ENCODE peak calls at places on chromosomes 4 and X, in four cellular contexts. T, L, Q and D are unnamed samples.

GRCh38 chrX:123607270-123607669 is 125.6 kb downstream of the THOC2 start:
- DNase-seq in T (no peak), L (no peak), Q (no peak), D (no peak)

GRCh38 chrX:119989905-119990408 is 46.4 kb upstream of the NKAP start:
- DNase-seq in T (no peak), L (no peak), Q (no peak), D (peak; percentile 22)

GRCh38 chr4:124631760-124632159 is 80.8 kb downstream of the ANKRD50 start:
- DNase-seq in T (peak; percentile 96), L (no peak), Q (no peak), D (no peak)

GRCh38 chr4:64539234-64539849 is 130.1 kb upstream of the TECRL start:
- DNase-seq in T (peak; percentile 16), L (peak; percentile 50), Q (peak; percentile 13), D (peak; percentile 78)

GRCh38 chr4:103097112-103097511 is 2.5 kb downstream of the BDH2 start:
- DNase-seq in T (no peak), L (no peak), Q (no peak), D (no peak)

GRCh38 chrX:104136241-104137019 is 20.4 kb downstream of the SLC25A53 start:
- DNase-seq in T (peak; percentile 63), L (peak; percentile 62), Q (peak; percentile 35), D (peak; percentile 86)

GRCh38 chr4:2799971-2800690 is 7.2 kb downstream of the SH3BP2 start:
- DNase-seq in T (no peak), L (no peak), Q (no peak), D (no peak)

GRCh38 chr4:31995943-31996901 is 1276.1 kb downstream of the PCDH7 start:
- DNase-seq in T (no peak), L (no peak), Q (no peak), D (peak; percentile 68)

GRCh38 chrX:7972586-7972985 is 45.4 kb upstream of the PNPLA4 start:
- DNase-seq in T (no peak), L (no peak), Q (no peak), D (no peak)

GRCh38 chr4:82903737-82904136 is 3.2 kb downstream of the THAP9 start:
- DNase-seq in T (no peak), L (no peak), Q (no peak), D (no peak)
- H2AFZ ChIP-seq in T (no peak overlapping the region), L (no peak overlapping the region), Q (no peak overlapping the region), D (no peak overlapping the region)

DNA sequence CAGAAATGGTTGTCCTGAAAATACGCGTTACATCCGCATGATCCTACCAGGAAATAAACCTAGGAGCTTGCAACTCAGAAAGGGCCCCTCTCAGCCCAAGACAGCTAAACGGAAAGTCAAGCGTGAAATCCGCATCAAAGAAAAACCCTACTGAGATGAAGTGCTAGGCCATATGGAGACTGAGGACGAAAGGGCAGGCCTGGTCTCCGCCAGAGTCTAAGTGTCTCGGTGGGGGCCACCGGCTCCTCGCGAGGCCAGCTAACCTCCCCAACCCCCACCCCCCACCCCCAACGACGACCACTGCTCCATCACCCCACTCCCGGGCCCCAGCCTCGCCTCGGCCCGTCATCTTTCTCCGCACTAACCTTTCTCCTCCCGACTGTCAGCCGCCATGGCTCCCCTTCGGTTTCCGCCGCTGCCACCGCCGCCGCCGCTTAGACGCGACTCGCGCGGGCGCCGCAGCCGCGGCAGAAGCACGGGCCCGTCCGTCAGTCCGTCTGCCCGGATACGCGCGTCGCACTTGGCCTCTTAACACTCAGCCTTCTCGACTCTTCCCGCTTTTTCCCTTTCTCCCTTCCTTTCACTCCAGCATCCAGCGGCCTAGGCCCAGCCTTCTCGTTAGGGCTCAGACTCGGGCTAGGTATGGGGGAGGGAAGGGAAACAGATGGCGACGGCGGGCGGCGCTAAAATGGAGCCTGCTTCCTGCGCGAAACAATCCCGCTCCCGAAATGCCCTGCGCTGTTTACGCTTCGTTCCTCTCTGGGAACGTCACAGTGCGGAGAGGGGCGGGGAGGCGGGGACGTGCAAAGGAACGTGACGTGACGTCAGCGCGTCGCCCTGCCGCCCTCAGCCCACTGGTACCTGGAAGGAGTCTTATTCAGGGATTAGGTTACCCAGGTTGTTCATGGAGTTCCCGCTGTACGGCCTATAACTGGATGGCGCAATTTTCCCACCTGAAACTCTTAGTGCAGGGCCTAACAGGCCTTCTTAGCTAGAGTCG is at the start of gene YTHDC1:
- DNase-seq in T (peak; percentile 91), L (peak; percentile 92), Q (peak; percentile 81), D (peak; percentile 99)
- TF ChIP-seq REST in T (no peak), L (no peak), Q (no peak), D (peak; percentile 23)

GRCh38 chr4:82562553-82562854 is 716 bp upstream of the TMEM150C start:
- DNase-seq in T (no peak), L (no peak), Q (no peak), D (peak; percentile 38)
- H2AFZ ChIP-seq in T (peak overlapping the region; percentile 92), L (peak overlapping the region; percentile 77), Q (no peak overlapping the region), D (peak overlapping the region; percentile 99)

GRCh38 chr4:76354517-76355473 is 48.3 kb downstream of the STBD1 start:
- DNase-seq in T (no peak), L (no peak), Q (no peak), D (no peak)
- TF ChIP-seq REST in T (no peak), L (no peak), Q (no peak), D (no peak)

DNA sequence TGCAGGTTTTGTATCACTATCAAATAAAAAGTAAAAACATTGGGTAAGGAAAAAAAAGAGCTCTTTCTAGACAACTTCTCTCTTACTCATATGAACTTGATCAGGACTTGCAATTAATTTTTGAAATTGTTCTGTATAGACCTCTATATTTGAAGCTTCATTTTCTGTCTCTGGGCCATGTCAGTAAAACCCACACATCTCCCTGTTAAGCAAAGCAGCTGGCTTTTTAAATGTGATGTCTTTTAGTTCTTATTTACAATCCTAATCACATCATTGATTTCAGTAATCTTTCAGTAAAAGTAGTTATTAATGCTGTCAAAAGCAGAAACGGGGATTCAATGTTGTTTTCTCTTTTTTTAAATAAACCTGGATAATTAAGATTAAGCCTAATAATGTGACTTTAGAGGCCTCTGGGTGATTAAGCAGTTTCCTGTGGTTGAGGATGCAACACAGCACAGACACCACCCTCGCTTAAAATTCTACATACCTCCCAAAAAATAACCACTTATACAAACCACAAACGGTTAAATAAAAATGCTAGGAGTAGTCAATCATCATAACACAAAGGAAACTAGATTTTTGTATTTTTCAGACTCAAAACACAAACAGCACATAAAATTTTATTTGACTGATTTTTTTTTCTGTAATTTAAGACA is 5.2 kb upstream of the PCDH10 start:
- DNase-seq in T (no peak), L (no peak), Q (no peak), D (no peak)
- H2AFZ ChIP-seq in T (no peak overlapping the region), L (no peak overlapping the region), Q (no peak overlapping the region), D (no peak overlapping the region)

GRCh38 chr4:54400802-54401201 is 171.7 kb downstream of the PDGFRA start:
- DNase-seq in T (no peak), L (no peak), Q (no peak), D (no peak)
- TF ChIP-seq REST in T (no peak), L (no peak), Q (no peak), D (no peak)

GRCh38 chr4:118981171-118981838 is 92.7 kb downstream of the SYNPO2 start:
- DNase-seq in T (no peak), L (no peak), Q (no peak), D (peak; percentile 14)

GRCh38 chr4:118979712-118980111 is 91.1 kb downstream of the SYNPO2 start:
- DNase-seq in T (no peak), L (no peak), Q (no peak), D (no peak)

GRCh38 chr4:118981839-118982381 is 93.3 kb downstream of the SYNPO2 start:
- DNase-seq in T (peak; percentile 55), L (peak; percentile 73), Q (no peak), D (peak; percentile 82)

GRCh38 chr4:118985170-118986000 is 96.7 kb downstream of the SYNPO2 start:
- DNase-seq in T (no peak), L (no peak), Q (no peak), D (no peak)

GRCh38 chr4:118983293-118983692 is 94.6 kb downstream of the SYNPO2 start:
- DNase-seq in T (no peak), L (no peak), Q (no peak), D (no peak)
- H2AFZ ChIP-seq in T (no peak overlapping the region), L (no peak overlapping the region), Q (no peak overlapping the region), D (no peak overlapping the region)

DNA sequence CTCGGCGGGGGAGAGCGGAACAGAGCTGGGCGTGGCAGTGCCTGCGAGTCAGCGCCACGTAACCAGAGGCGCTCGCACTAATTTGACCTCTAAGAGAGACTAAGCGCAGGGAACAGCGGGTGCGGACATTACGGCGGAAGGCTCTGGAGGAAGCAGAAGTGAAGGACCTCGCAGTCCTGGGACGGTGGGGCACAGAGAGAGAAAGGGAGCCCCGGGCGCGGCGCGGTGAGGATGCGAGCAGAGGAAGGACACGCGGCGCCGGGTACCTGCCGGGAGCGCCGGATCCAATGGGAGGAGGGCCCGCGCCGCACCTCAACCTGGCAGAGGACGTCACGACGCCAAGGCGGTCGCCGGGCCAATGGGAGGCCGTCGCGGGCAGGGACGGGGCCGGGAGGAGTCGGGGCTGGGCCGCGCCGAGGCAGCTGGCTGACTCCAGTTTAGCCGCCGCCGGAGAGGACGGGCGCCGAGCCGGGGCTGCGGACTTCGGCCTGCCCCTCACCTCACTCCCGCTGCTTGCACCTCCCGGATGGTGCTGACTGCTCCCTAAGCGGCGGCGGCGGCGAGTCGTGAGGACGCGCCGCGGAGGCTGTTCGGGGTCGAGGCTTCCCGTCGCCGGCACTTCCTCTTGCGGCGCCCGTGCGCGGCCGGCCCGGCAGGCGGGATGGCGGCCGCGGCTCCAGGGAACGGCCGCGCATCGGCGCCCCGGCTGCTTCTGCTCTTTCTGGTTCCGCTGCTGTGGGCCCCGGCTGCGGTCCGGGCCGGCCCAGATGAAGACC is at the start of gene TMEM165:
- DNase-seq in T (peak; percentile 77), L (peak; percentile 95), Q (peak; percentile 41), D (peak; percentile 96)
- TF ChIP-seq REST in T (no peak), L (no peak), Q (no peak), D (no peak)

GRCh38 chrX:1486177-1486576 is 33.5 kb upstream of the ASMTL start:
- DNase-seq in T (no peak), L (no peak), Q (no peak), D (no peak)

GRCh38 chrX:1487401-1487800 is 34.7 kb upstream of the ASMTL start:
- DNase-seq in T (no peak), L (no peak), Q (no peak), D (no peak)

GRCh38 chrX:1485033-1485432 is 32.3 kb upstream of the ASMTL start:
- DNase-seq in T (no peak), L (no peak), Q (no peak), D (no peak)

GRCh38 chrX:1488141-1488540 is 35.4 kb upstream of the ASMTL start:
- DNase-seq in T (no peak), L (no peak), Q (no peak), D (no peak)

DNA sequence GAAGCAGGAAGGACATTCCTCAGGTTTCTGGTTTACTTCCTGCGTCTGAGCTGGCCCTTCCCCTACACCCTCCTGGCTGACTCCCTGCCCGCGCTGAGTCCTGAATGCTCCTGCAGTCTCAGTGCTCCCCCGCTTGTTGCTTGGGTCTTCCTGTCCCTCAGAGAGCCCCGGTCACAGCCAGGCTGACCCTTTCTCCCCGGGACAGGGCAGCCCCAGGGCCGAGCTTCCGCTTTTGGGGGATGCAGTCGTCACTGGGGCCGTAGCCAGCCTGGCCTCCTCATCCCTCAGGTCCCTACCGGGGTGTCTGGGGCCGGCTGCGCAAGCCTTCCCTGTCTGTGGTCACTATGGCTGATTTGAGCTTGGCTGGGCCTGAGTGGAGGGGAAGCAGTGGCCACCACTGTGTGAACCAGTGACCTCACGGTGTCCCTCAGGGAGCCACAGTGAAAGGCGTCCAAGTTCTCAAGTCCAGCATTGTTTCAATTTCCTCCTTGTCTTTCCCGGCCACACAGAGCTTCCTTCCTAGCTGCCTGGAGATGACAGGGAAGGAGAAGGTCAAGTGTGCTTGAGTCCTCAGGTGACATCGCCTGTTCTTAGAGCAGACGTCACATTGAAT is 34.1 kb upstream of the ASMTL start:
- DNase-seq in T (no peak), L (no peak), Q (no peak), D (no peak)
- H2AFZ ChIP-seq in T (no peak overlapping the region), L (peak overlapping the region; percentile 6), Q (no peak overlapping the region), D (peak overlapping the region; percentile 74)